ENCODE peak calls at places on chromosomes 16 and 17, in four cellular contexts. U is natural killer cell, P is HFFc6, X is fibroblast of pulmonary artery. I is an unnamed sample.

GRCh38 chr17:9811086-9811485 is 10.8 kb downstream of the GSG1L2 start:
- DNase-seq in U (no peak), P (no peak), X (no peak), I (no peak)

GRCh38 chr17:10738516-10739258 is 8.9 kb upstream of the TMEM220 start:
- DNase-seq in U (no peak), P (no peak), X (no peak), I (no peak)

GRCh38 chr16:49336581-49336980 is 37.0 kb upstream of the C16orf78 start:
- DNase-seq in U (no peak), P (no peak), X (no peak), I (no peak)

GRCh38 chr17:75864448-75864871 is 9.3 kb upstream of the WBP2 start:
- DNase-seq in U (peak), P (peak), X (peak), I (no peak)

GRCh38 chr16:79845006-79845733 is 244.6 kb upstream of the MAF start:
- DNase-seq in U (no peak), P (no peak), X (no peak), I (no peak)

GRCh38 chr17:47742319-47743181 is 9.5 kb downstream of the TBX21 start:
- DNase-seq in U (no peak), P (no peak), X (no peak), I (peak)

GRCh38 chr17:44204453-44204882 is 4.8 kb upstream of the ATXN7L3 start:
- DNase-seq in U (no peak), P (peak), X (peak), I (no peak)

GRCh38 chr17:39928868-39929651 is 1.5 kb downstream of the LRRC3C start:
- DNase-seq in U (no peak), P (peak), X (peak), I (no peak)

GRCh38 chr17:596763-597644 is 117.6 kb downstream of the VPS53 start:
- DNase-seq in U (no peak), P (peak), X (peak), I (no peak)

GRCh38 chr17:57535652-57536018 is 209.5 kb downstream of the CCDC182 start:
- DNase-seq in U (no peak), P (no peak), X (no peak), I (no peak)

GRCh38 chr17:180380-181212 is 854 bp downstream of the DOC2B start:
- DNase-seq in U (no peak), P (no peak), X (no peak), I (peak)

GRCh38 chr17:44527954-44528353 is 24.7 kb upstream of the GPATCH8 start:
- DNase-seq in U (no peak), P (no peak), X (no peak), I (no peak)

GRCh38 chr17:1179112-1179634 is 608 bp downstream of the ABR start:
- DNase-seq in U (no peak), P (no peak), X (no peak), I (no peak)

GRCh38 chr17:79755591-79755990 is 22.4 kb upstream of the CBX2 start:
- DNase-seq in U (no peak), P (no peak), X (no peak), I (no peak)

GRCh38 chr16:10526962-10527361 is 53.4 kb downstream of the EMP2 start:
- DNase-seq in U (no peak), P (no peak), X (no peak), I (no peak)

GRCh38 chr16:10529895-10530669 is 50.3 kb downstream of the EMP2 start:
- DNase-seq in U (no peak), P (no peak), X (no peak), I (no peak)

GRCh38 chr16:10531582-10531981 is 48.8 kb downstream of the EMP2 start:
- DNase-seq in U (no peak), P (no peak), X (no peak), I (no peak)

GRCh38 chr16:10528635-10529034 is 51.8 kb downstream of the EMP2 start:
- DNase-seq in U (no peak), P (no peak), X (no peak), I (no peak)

DNA sequence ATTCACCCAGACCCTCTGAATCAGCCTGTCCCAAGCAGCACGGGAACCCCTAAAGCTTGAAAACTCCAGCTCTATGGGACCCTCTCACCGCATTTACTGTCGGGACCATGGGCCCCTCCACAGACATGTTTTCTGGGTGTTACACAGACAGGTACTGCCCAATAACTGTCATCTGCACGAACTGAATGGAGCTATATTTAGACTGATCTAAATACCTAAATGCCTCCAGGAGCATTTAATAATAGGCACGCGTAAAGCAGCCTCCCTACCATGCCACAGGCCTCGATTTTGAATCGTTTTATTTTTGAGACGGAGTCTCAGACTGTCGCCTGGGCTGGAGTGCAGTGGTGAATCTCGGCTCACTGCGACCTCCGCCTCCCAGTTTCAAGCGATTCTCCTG is 49.7 kb downstream of the EMP2 start:
- DNase-seq in U (no peak), P (no peak), X (no peak), I (no peak)
- TF ChIP-seq CTCF in U (no peak), P (no peak), X (no peak), I (no peak)

GRCh38 chr16:76235025-76235424 is 42.2 kb upstream of the CNTNAP4 start:
- DNase-seq in U (no peak), P (no peak), X (no peak), I (no peak)

GRCh38 chr16:76232704-76233103 is 44.5 kb upstream of the CNTNAP4 start:
- DNase-seq in U (no peak), P (no peak), X (no peak), I (no peak)

GRCh38 chr16:76237471-76237870 is 39.7 kb upstream of the CNTNAP4 start:
- DNase-seq in U (no peak), P (no peak), X (no peak), I (no peak)

GRCh38 chr16:76235426-76235825 is 41.8 kb upstream of the CNTNAP4 start:
- DNase-seq in U (no peak), P (no peak), X (no peak), I (no peak)
- TF ChIP-seq CTCF in U (no peak), P (no peak), X (no peak), I (no peak)

GRCh38 chr16:15672514-15673167 is 22.6 kb downstream of the NDE1 start:
- DNase-seq in U (peak), P (peak), X (peak), I (no peak)
- TF ChIP-seq CTCF in U (no peak), P (no peak), X (no peak), I (no peak)

DNA sequence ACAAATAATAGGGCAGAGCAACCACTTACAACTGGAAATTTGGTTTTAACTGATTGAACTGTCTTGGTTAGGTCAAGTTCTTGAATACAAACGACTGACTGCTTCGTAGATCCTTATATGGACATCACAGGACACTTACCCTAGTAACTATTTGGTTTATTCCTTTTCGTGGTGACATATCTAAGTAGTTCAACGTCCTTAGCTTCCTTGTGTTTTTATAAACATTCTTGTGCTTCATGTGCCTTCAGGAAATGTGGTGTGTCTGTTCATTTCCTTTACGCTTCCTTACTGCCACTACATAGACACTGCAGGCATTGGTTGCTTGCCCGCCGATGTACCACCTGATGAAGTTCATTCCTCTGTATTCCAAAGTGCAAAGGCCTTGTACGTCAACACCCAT is 59.3 kb downstream of the USP10 start:
- DNase-seq in U (no peak), P (no peak), X (no peak), I (no peak)
- TF ChIP-seq CTCF in U (no peak), P (no peak), X (no peak), I (no peak)

DNA sequence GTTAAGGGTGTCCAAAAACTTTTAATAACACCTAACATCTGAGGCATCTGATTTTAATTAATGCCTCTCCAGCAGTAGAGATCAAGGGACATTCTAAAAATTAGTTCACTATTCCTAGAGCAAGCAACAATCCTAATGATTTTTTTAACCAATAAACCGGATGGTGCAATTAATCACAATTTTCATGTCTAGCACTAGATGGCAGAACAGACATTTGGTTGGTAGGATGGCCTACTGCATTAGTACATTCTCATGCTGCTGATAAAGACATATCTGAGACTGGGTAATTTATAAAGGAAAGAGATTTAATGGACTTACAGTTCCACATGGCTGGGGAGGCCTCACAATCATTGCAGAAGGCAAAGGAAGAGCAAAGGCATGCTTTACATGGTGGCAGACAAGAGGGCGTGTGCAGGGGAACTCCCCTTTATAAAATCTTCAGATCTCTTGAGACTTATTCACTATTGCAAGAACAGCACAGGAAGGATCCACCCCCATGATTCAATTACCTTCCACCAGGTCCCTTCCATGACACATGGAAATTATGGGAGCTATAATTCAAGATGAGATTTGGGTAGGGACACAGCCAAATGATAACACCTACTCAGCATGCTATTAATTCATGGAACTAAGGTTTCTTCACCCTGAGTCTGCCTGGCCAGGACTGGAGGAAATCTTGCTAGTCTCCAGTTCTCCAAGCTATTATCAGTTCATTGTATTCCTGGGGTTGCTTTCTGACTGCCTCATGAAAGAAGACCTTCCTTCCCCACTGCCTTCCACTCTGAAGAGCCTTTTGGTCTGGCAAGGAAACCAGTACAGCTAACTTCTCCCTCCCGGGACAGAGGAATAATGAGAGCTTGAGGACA is 24.8 kb downstream of the HS3ST3A1 start:
- DNase-seq in U (no peak), P (no peak), X (no peak), I (no peak)
- TF ChIP-seq CTCF in U (no peak), P (peak), X (peak), I (no peak)

DNA sequence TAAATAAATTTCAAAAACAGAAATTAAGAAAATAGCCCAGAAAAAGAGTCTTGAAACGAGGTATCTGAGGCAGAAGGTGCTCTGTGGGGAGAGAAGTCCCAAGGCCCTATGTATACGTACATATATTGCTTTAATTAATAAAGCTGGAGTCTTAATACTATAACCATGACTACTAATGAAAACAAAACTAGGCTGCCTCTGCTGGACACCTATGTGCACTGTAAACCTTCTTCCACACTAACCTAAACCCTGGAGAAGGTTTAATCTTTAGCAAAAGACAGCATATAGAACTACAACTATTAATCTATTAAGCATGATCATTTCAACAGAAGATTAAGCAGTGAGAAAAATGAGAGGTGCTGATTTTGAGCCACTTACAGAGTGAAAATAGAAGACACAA is 153.9 kb upstream of the C17orf78 start:
- DNase-seq in U (no peak), P (no peak), X (no peak), I (no peak)
- TF ChIP-seq CTCF in U (no peak), P (peak), X (peak), I (no peak)

GRCh38 chr16:3479654-3480216 is 15.6 kb downstream of the C16orf90 start:
- DNase-seq in U (no peak), P (no peak), X (no peak), I (no peak)

GRCh38 chr16:3482659-3483241 is 12.5 kb downstream of the C16orf90 start:
- DNase-seq in U (no peak), P (no peak), X (no peak), I (no peak)

GRCh38 chr16:3481696-3482658 is 13.3 kb downstream of the C16orf90 start:
- DNase-seq in U (no peak), P (no peak), X (no peak), I (no peak)

GRCh38 chr16:3478242-3478925 is 16.9 kb downstream of the C16orf90 start:
- DNase-seq in U (no peak), P (no peak), X (no peak), I (no peak)

GRCh38 chr16:3480901-3481695 is 14.2 kb downstream of the C16orf90 start:
- DNase-seq in U (no peak), P (no peak), X (no peak), I (no peak)
- TF ChIP-seq CTCF in U (no peak), P (no peak), X (no peak), I (no peak)